ENCODE peak calls at places on chromosomes 1 and 21, in four cellular contexts. O, G, F and S are unnamed samples.

GRCh38 chr1:199243423-199244061 is 604.7 kb downstream of the PTPRC start:
- DNase-seq in G (peak), O (no peak), F (peak), S (peak)

GRCh38 chr1:35573776-35574654 is 901 bp downstream of the TFAP2E start:
- DNase-seq in F (no peak), O (no peak), G (no peak), S (no peak)

GRCh38 chr21:37263827-37264226 is 3.3 kb downstream of the VPS26C start:
- DNase-seq in O (no peak), G (no peak), F (no peak), S (no peak)

GRCh38 chr1:119285482-119285881 is 83.1 kb upstream of the HAO2 start:
- DNase-seq in G (no peak), O (peak), F (no peak), S (no peak)

GRCh38 chr1:76939817-76940216 is 72.5 kb downstream of the ST6GALNAC5 start:
- DNase-seq in G (no peak), F (no peak), O (no peak), S (no peak)

GRCh38 chr1:219575563-219575962 is 37.3 kb downstream of the ZC3H11B start:
- DNase-seq in F (peak), G (no peak), O (no peak), S (no peak)

GRCh38 chr1:152515454-152515823 is 1.2 kb downstream of the CRCT1 start:
- DNase-seq in G (no peak), O (no peak), F (no peak), S (no peak)

GRCh38 chr1:74586253-74586897 is 74.0 kb upstream of the LRRC53 start:
- DNase-seq in O (no peak), F (no peak), G (no peak), S (no peak)

GRCh38 chr1:41023279-41023990 is 1.9 kb upstream of the SLFNL1 start:
- DNase-seq in F (no peak), O (no peak), G (no peak), S (no peak)

GRCh38 chr1:29044010-29044409 is 79.7 kb downstream of the TMEM200B start:
- DNase-seq in F (no peak), O (no peak), G (no peak), S (no peak)

GRCh38 chr1:167770127-167770526 is 48.3 kb downstream of the MPZL1 start:
- DNase-seq in G (no peak), F (peak), O (no peak), S (no peak)

GRCh38 chr1:75791022-75791421 is 5.0 kb downstream of the RABGGTB start:
- DNase-seq in F (peak), G (no peak), O (no peak), S (no peak)

GRCh38 chr1:214473392-214473791 is 78.0 kb downstream of the PTPN14 start:
- DNase-seq in O (peak), F (no peak), G (no peak), S (no peak)